ENCODE peak calls at places on chromosomes 11 and 22, in four cellular contexts. One of them, this sample, is unnamed.

GRCh38 chr11:43278302-43278956 is 33.4 kb upstream of the API5 start:
- DNase-seq in BE2C: peak
- DNase-seq in ovary: no peak
- DNase-seq in lower lobe of right lung: no peak
- DNase-seq in this sample: no peak

GRCh38 chr11:61697093-61697492 is 16.9 kb downstream of the DAGLA start:
- DNase-seq in BE2C: no peak
- DNase-seq in ovary: no peak
- DNase-seq in lower lobe of right lung: peak
- DNase-seq in this sample: no peak

GRCh38 chr11:3128356-3129180 is 36.5 kb downstream of the OSBPL5 start:
- DNase-seq in BE2C: peak
- DNase-seq in ovary: no peak
- DNase-seq in lower lobe of right lung: peak
- DNase-seq in this sample: no peak

GRCh38 chr11:9756878-9757277 is 93.0 kb downstream of the SWAP70 start:
- DNase-seq in ovary: no peak
- DNase-seq in BE2C: no peak
- DNase-seq in lower lobe of right lung: no peak
- DNase-seq in this sample: no peak

GRCh38 chr11:122803716-122804115 is 34.6 kb upstream of the CRTAM start:
- DNase-seq in BE2C: no peak
- DNase-seq in lower lobe of right lung: no peak
- DNase-seq in ovary: no peak
- DNase-seq in this sample: no peak

GRCh38 chr22:31800065-31800464 is 46.2 kb downstream of the DEPDC5 start:
- DNase-seq in lower lobe of right lung: no peak
- DNase-seq in BE2C: no peak
- DNase-seq in ovary: no peak
- DNase-seq in this sample: no peak

GRCh38 chr22:34897126-34897525 is 168.8 kb upstream of the ISX start:
- DNase-seq in ovary: no peak
- DNase-seq in BE2C: no peak
- DNase-seq in lower lobe of right lung: no peak
- DNase-seq in this sample: no peak

GRCh38 chr11:44421090-44421675 is 111.2 kb upstream of the ALX4 start:
- DNase-seq in BE2C: no peak
- DNase-seq in ovary: no peak
- DNase-seq in lower lobe of right lung: no peak
- DNase-seq in this sample: no peak

GRCh38 chr11:112715091-112715490 is 246.1 kb upstream of the NCAM1 start:
- DNase-seq in BE2C: no peak
- DNase-seq in lower lobe of right lung: no peak
- DNase-seq in ovary: no peak
- DNase-seq in this sample: no peak

GRCh38 chr11:47946682-47947575 is 33.4 kb upstream of the PTPRJ start:
- DNase-seq in BE2C: peak
- DNase-seq in lower lobe of right lung: peak
- DNase-seq in ovary: peak
- DNase-seq in this sample: no peak

GRCh38 chr11:76604652-76605241 is 65.8 kb downstream of the LRRC32 start:
- DNase-seq in BE2C: no peak
- DNase-seq in ovary: peak
- DNase-seq in lower lobe of right lung: no peak
- DNase-seq in this sample: no peak

GRCh38 chr11:269146-269890 is 8.9 kb upstream of the NLRP6 start:
- DNase-seq in ovary: no peak
- DNase-seq in BE2C: no peak
- DNase-seq in lower lobe of right lung: no peak
- DNase-seq in this sample: peak

GRCh38 chr11:77209663-77210062 is 81.6 kb downstream of the MYO7A start:
- DNase-seq in lower lobe of right lung: no peak
- DNase-seq in BE2C: no peak
- DNase-seq in ovary: no peak
- DNase-seq in this sample: no peak

GRCh38 chr11:82686211-82686610 is 47.5 kb downstream of the FAM181B start:
- DNase-seq in BE2C: no peak
- DNase-seq in ovary: no peak
- DNase-seq in lower lobe of right lung: no peak
- DNase-seq in this sample: no peak

GRCh38 chr11:59776210-59777066 is 21.3 kb downstream of the STX3 start:
- DNase-seq in lower lobe of right lung: no peak
- DNase-seq in ovary: no peak
- DNase-seq in BE2C: no peak
- DNase-seq in this sample: no peak

GRCh38 chr11:67316882-67317364 is 13.6 kb downstream of the SSH3 start:
- DNase-seq in ovary: no peak
- DNase-seq in BE2C: no peak
- DNase-seq in lower lobe of right lung: no peak
- DNase-seq in this sample: no peak

GRCh38 chr22:31329029-31329428 is 17.1 kb downstream of the PATZ1 start:
- DNase-seq in lower lobe of right lung: no peak
- DNase-seq in ovary: no peak
- DNase-seq in BE2C: no peak
- DNase-seq in this sample: no peak

GRCh38 chr22:45112136-45112879 is 51.4 kb upstream of the NUP50 start:
- DNase-seq in lower lobe of right lung: no peak
- DNase-seq in BE2C: no peak
- DNase-seq in ovary: no peak
- DNase-seq in this sample: no peak

GRCh38 chr22:31153357-31153756 is 6.6 kb upstream of the RNF185 start:
- DNase-seq in lower lobe of right lung: no peak
- DNase-seq in ovary: no peak
- DNase-seq in BE2C: no peak
- DNase-seq in this sample: no peak

GRCh38 chr22:19724927-19725661 is 1.8 kb downstream of the GP1BB start:
- DNase-seq in ovary: no peak
- DNase-seq in BE2C: no peak
- DNase-seq in lower lobe of right lung: no peak
- DNase-seq in this sample: no peak

GRCh38 chr22:19722915-19723164 is 499 bp upstream of the GP1BB start:
- DNase-seq in BE2C: no peak
- DNase-seq in lower lobe of right lung: no peak
- DNase-seq in ovary: no peak
- DNase-seq in this sample: no peak

GRCh38 chr22:19722175-19722914 is 994 bp upstream of the GP1BB start:
- DNase-seq in lower lobe of right lung: no peak
- DNase-seq in BE2C: no peak
- DNase-seq in ovary: no peak
- DNase-seq in this sample: no peak

GRCh38 chr22:19723165-19723989 is at the start of gene GP1BB:
- DNase-seq in ovary: no peak
- DNase-seq in BE2C: no peak
- DNase-seq in lower lobe of right lung: peak
- DNase-seq in this sample: no peak

GRCh38 chr22:19723990-19724827 is 870 bp downstream of the GP1BB start:
- DNase-seq in lower lobe of right lung: no peak
- DNase-seq in ovary: no peak
- DNase-seq in BE2C: no peak
- DNase-seq in this sample: no peak
- H3K4me3 ChIP-seq in lower lobe of right lung: peak
- H3K4me3 ChIP-seq in ovary: no peak
- H3K4me3 ChIP-seq in BE2C: no peak
- H3K4me3 ChIP-seq in this sample: no peak

GRCh38 chr11:18722293-18722637 is 3.7 kb downstream of the IGSF22 start:
- DNase-seq in lower lobe of right lung: no peak
- DNase-seq in BE2C: no peak
- DNase-seq in ovary: no peak
- DNase-seq in this sample: no peak
- TF ChIP-seq CTCF in lower lobe of right lung: peak
- TF ChIP-seq CTCF in BE2C: no peak
- TF ChIP-seq CTCF in ovary: no peak
- TF ChIP-seq CTCF in this sample: no peak

GRCh38 chr11:23252426-23252825 is 392.2 kb upstream of the CCDC179 start:
- DNase-seq in ovary: no peak
- DNase-seq in lower lobe of right lung: no peak
- DNase-seq in BE2C: no peak
- DNase-seq in this sample: no peak
- H3K4me3 ChIP-seq in ovary: no peak
- H3K4me3 ChIP-seq in lower lobe of right lung: no peak
- H3K4me3 ChIP-seq in BE2C: no peak
- H3K4me3 ChIP-seq in this sample: no peak

GRCh38 chr11:17563248-17563647 is 16.2 kb downstream of the OTOG start:
- DNase-seq in ovary: no peak
- DNase-seq in lower lobe of right lung: no peak
- DNase-seq in BE2C: peak
- DNase-seq in this sample: no peak
- TF ChIP-seq CTCF in ovary: no peak
- TF ChIP-seq CTCF in lower lobe of right lung: no peak
- TF ChIP-seq CTCF in BE2C: no peak
- TF ChIP-seq CTCF in this sample: no peak

DNA sequence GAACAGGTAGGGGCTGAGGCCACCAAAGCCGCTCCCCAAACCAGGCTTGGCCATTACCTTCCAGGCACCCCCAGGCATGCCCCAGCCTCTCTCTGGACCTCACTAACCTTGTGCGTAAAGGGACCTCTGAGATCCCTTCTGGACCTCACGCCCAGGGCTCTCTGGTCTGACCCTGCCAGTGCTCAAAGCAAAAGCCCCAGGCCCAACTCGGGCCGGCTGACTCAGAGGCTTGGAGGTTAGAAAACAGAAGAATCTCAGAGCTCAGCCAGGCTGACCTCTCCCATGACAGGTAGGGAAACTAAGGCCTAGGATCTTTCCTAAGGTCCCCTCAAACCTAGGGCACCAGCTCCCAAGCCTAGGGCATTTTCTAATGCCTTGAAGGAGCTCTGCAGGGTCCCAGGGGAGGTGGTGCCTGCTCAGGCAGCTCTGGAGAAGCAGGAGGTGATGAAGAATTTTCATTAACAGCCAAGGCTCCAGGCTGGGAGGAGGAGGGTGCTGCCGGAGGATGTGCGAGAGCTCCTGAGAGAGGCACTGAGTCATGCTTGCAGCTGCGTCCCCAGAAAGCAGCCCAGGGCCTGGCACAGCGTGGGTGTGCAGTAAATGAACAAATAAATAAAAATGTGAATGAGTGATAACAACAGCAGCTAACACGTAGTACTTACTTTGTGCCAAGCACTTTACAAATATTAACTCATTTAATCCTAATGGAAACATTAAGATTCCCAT is 25.6 kb downstream of the ARRB1 start:
- DNase-seq in BE2C: peak
- DNase-seq in ovary: no peak
- DNase-seq in lower lobe of right lung: peak
- DNase-seq in this sample: no peak
- H3K4me3 ChIP-seq in BE2C: no peak
- H3K4me3 ChIP-seq in ovary: no peak
- H3K4me3 ChIP-seq in lower lobe of right lung: no peak
- H3K4me3 ChIP-seq in this sample: no peak

GRCh38 chr11:125886997-125887372 is 483 bp upstream of the HYLS1 start:
- DNase-seq in ovary: no peak
- DNase-seq in BE2C: no peak
- DNase-seq in lower lobe of right lung: peak
- DNase-seq in this sample: peak

GRCh38 chr11:125892071-125892470 is 4.6 kb downstream of the HYLS1 start:
- DNase-seq in BE2C: no peak
- DNase-seq in ovary: no peak
- DNase-seq in lower lobe of right lung: no peak
- DNase-seq in this sample: no peak

GRCh38 chr11:125883375-125883774 is 4.1 kb upstream of the HYLS1 start:
- DNase-seq in BE2C: no peak
- DNase-seq in ovary: no peak
- DNase-seq in lower lobe of right lung: no peak
- DNase-seq in this sample: no peak

GRCh38 chr11:125890447-125891100 is 3.1 kb downstream of the HYLS1 start:
- DNase-seq in ovary: no peak
- DNase-seq in BE2C: no peak
- DNase-seq in lower lobe of right lung: no peak
- DNase-seq in this sample: no peak

DNA sequence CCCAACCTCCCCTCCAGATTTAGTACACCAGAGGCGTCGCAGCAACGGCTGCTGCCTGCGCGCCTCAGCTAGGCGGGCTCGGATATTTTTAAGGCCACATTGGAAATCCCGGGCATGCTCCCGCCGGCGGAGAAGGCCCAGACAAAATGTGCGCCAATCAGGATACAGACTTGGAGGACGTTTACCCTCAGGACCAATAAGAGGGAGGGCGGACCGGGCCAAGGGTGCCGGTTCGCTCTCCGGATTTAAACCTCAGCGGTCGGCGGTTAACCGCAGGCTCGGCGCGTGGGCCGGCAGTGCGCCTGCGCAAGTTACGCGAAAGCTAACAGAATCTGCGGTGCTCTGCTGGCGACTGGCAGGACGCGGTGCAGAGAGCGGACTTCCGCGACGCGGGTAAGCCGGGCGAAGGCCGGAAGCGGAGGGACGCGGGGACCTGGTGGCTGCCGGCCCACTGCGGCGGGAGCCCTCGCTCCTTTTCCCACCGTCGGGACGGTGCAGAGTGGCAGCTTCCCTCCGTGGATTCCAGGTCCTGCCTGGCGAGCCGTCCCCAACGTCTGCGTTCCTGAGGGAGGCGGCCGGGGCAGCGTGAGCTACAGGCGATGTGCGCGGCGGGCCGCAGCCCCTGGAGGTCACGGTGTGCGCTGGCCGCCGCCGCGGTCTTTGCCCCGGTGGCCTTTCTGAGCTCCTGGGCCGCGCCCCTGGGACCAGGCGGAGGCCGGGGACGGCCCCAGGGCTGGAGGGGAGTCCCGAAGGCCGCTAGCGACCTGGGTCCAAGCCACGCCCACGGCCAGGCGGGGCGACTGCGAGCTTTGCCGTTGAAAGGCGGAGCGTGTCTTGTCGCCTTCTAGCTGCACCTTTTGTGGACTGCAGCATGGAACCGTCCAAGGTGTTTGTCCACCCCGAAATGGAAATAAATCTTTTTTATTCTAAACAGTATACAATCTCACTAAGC is at the start of gene HYLS1:
- DNase-seq in lower lobe of right lung: peak
- DNase-seq in ovary: peak
- DNase-seq in BE2C: peak
- DNase-seq in this sample: peak
- TF ChIP-seq CTCF in lower lobe of right lung: no peak
- TF ChIP-seq CTCF in ovary: no peak
- TF ChIP-seq CTCF in BE2C: peak
- TF ChIP-seq CTCF in this sample: no peak

GRCh38 chr11:18383388-18384156 is 10.8 kb upstream of the LDHA start:
- DNase-seq in ovary: peak
- DNase-seq in BE2C: peak
- DNase-seq in lower lobe of right lung: peak
- DNase-seq in this sample: peak

GRCh38 chr11:18379201-18379600 is 15.2 kb upstream of the LDHA start:
- DNase-seq in BE2C: no peak
- DNase-seq in ovary: no peak
- DNase-seq in lower lobe of right lung: no peak
- DNase-seq in this sample: no peak

GRCh38 chr11:18390088-18390487 is 4.3 kb upstream of the LDHA start:
- DNase-seq in lower lobe of right lung: no peak
- DNase-seq in ovary: no peak
- DNase-seq in BE2C: no peak
- DNase-seq in this sample: no peak

DNA sequence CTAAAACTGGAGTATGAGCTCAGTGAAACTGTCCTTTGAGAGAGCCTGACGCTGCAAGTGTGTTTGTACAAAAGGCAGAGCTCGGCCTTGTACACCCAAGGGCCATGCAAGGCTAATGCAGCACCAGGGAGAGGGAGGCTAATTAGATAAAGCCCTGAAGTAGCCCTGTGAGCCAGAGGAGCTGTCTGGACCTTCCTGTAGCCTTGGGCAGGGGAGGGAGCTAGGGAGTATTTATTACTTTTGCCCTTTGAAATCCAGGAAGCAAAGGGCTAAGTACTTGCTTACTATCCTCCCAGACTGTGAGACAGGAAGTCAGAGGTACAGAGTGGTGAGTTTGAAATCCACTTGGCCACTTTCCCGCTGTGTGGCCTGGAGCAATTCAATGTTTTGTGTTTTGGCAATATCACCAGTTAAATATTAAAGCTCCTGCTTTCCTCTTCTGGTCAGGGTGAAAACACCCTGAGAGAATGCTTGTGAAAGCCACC is 10.2 kb upstream of the LDHA start:
- DNase-seq in lower lobe of right lung: no peak
- DNase-seq in BE2C: peak
- DNase-seq in ovary: peak
- DNase-seq in this sample: peak
- H3K4me3 ChIP-seq in lower lobe of right lung: no peak
- H3K4me3 ChIP-seq in BE2C: no peak
- H3K4me3 ChIP-seq in ovary: no peak
- H3K4me3 ChIP-seq in this sample: no peak